ENCODE peak calls at places on chromosome 22, in four cellular contexts. K is CD8-positive, alpha-beta T cell; H is NT2/D1; A is small intestine. P is an unnamed sample.

GRCh38 chr22:42388130-42388797 is 43.9 kb downstream of the NFAM1 start:
- DNase-seq in K (no peak), H (no peak), A (peak; percentile 16), P (no peak)

GRCh38 chr22:43209971-43210370 is 23.0 kb upstream of the TTLL12 start:
- DNase-seq in A (no peak), H (no peak), K (no peak), P (no peak)

GRCh38 chr22:31290494-31291402 is 1.5 kb downstream of the PIK3IP1 start:
- DNase-seq in A (peak; percentile 98), K (peak; percentile 95), H (no peak), P (peak; percentile 97)

GRCh38 chr22:41998361-41999261 is at the start of gene WBP2NL:
- DNase-seq in K (peak; percentile 81), H (peak; percentile 42), A (peak; percentile 91), P (peak; percentile 88)

GRCh38 chr22:41943661-41944209 is 3.2 kb downstream of the CENPM start:
- DNase-seq in K (no peak), H (no peak), A (peak; percentile 62), P (no peak)

GRCh38 chr22:22884888-22885840 is 2.5 kb upstream of the IGLL5 start:
- DNase-seq in A (no peak), K (no peak), H (no peak), P (no peak)

GRCh38 chr22:24937114-24937513 is 9.4 kb downstream of the LHFPL7 start:
- DNase-seq in A (peak; percentile 47), H (no peak), K (no peak), P (no peak)

GRCh38 chr22:23075525-23076216 is 5.4 kb downstream of the GNAZ start:
- DNase-seq in A (peak; percentile 86), K (no peak), H (no peak), P (no peak)

GRCh38 chr22:50218996-50219727 is 18.4 kb downstream of the SELENOO start:
- DNase-seq in A (peak; percentile 90), K (no peak), H (no peak), P (no peak)

GRCh38 chr22:35039625-35040024 is 26.3 kb upstream of the ISX start:
- DNase-seq in H (no peak), K (no peak), A (no peak), P (no peak)

GRCh38 chr22:23014250-23014649 is 56.1 kb upstream of the GNAZ start:
- DNase-seq in K (no peak), H (no peak), A (no peak), P (no peak)

GRCh38 chr22:24471570-24471969 is 23.6 kb upstream of the UPB1 start:
- DNase-seq in H (no peak), A (no peak), K (no peak), P (no peak)

GRCh38 chr22:42664976-42665831 is 16.0 kb upstream of the CYB5R3 start:
- DNase-seq in H (no peak), A (no peak), K (no peak), P (no peak)

GRCh38 chr22:42511401-42511891 is 8.2 kb downstream of the RRP7A start:
- DNase-seq in K (no peak), H (no peak), A (peak; percentile 68), P (no peak)

GRCh38 chr22:17911887-17912286 is 112.5 kb downstream of the MICAL3 start:
- DNase-seq in H (no peak), A (no peak), K (no peak), P (no peak)

GRCh38 chr22:35299217-35299716 is 427 bp upstream of the TOM1 start:
- DNase-seq in A (no peak), H (no peak), K (no peak), P (no peak)

DNA sequence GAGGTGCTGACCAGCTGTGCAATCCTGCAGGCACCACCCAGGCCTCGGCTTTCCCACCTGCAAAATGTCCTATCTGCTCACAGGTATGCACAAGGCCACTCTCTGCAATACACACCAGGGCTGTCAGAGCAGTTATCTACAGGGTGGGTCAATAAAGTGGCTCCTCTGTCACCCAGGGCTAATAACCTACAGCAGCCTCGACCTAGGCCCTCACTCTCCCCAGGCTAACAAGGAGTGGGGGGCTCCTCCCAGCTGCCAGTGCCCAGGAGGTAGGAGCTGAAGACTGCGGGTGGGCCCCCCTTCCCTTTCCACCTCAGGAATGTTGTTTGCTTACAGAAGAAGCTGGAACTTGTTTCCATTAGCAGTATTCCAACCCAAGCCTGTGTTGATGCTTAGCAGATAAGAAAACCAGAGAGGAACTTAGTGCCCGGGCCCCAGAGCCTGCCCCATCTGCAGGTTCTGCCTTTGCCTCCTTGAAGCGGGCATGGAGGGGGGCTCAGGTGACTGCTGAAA is 26.8 kb downstream of the MYH9 start:
- DNase-seq in H (no peak), K (no peak), A (peak; percentile 63), P (no peak)
- H3K4me1 ChIP-seq in H (peaks cover 31% of the 10 kb centered on the region), K (peaks cover 97% of the 10 kb centered on the region), A (peaks cover 39% of the 10 kb centered on the region), P (peaks cover 98% of the 10 kb centered on the region)

DNA sequence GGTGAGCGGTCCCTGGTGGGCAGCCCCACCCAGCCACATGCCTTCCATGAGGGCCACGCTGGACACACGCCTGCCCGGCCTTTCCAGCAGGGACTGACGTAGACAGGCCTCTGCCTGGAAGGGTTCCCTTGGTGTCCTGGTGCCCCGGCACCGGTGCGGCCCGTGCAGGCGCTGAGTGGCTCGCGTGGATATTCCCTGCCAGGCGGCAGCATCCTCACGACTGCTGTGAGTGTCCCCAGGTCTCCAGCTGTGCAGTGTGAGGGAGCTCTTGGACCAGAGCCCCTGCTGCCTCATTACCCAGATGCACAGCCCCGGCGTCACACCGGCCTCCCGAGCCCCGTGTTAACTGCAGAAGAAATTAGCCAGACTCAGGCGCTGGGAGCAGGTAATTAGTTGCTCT is 1196.4 kb downstream of the BRD1 start:
- DNase-seq in A (no peak), K (no peak), H (no peak), P (no peak)
- H3K4me3 ChIP-seq in A (no peak overlapping the region), K (no peak overlapping the region), H (no peak overlapping the region), P (no peak overlapping the region)

DNA sequence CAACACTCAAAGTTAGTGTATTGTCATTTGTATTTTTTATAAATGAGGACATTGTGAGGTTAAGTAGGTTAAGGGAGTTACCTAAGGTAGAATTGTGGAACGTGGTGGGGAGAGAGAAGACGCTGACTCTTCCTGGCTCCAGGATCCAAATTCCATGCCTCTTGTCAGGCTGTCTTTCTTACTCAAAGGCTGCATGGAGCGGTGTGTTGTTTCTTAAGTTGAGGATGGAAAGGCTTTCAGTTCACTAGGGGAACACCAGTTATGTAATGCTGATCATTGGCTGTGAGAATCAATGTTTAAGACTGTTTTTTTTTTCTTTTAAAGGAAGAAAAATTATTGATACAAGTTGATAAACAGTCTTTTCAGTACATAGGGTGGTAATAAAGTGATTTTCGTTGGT is 2.9 kb downstream of the UBE2L3 start:
- DNase-seq in A (no peak), K (no peak), H (no peak), P (no peak)
- H3K4me1 ChIP-seq in A (peaks cover 8% of the 10 kb centered on the region), K (peaks cover 61% of the 10 kb centered on the region), H (peaks cover 16% of the 10 kb centered on the region), P (peaks cover 63% of the 10 kb centered on the region)

DNA sequence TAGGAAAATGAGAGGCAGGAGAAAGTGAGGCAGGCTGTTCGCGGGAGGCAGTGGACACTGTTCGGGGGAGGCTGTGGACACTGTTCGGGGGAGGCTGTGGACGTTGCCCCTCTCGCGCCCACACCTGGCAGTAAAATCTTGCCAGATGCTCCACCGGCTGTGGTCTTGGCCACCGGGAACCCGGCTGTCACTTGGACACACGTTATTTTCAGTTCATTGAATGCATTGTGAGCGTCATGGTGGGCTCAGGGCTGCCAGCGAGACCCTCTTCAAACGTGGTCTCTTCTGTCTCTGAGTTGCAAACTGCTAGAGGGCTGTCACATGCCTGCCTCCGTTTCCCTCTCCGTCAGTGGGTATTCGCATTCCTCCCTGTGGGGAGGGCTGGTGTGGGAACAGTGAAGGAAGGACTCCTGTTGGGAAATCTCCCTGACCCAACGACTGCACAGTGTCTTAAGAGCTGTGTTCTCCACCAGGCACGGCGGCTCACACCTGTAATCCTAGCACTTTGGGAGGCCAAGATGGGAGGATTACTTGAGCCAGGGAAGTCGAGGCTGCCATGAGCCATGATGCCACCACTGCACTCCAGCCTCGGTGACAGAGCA is 1.4 kb downstream of the PRR5 start:
- DNase-seq in H (no peak), A (peak; percentile 20), K (no peak), P (no peak)
- H3K4me3 ChIP-seq in H (peak overlapping the region; percentile 65), A (peak overlapping the region; percentile 59), K (peak overlapping the region; percentile 76), P (peak overlapping the region; percentile 53)

GRCh38 chr22:37244922-37245722 is 1.1 kb upstream of the RAC2 start:
- DNase-seq in A (no peak), H (no peak), K (no peak), P (no peak)
- H3K4me1 ChIP-seq in A (no peaks in the 10 kb centered on the region), H (peaks cover 24% of the 10 kb centered on the region), K (peaks cover 37% of the 10 kb centered on the region), P (peaks cover 40% of the 10 kb centered on the region)

GRCh38 chr22:37796079-37796478 is 11.7 kb upstream of the GCAT start:
- DNase-seq in H (no peak), K (no peak), A (peak; percentile 68), P (no peak)

GRCh38 chr22:37801946-37802309 is 5.8 kb upstream of the GCAT start:
- DNase-seq in A (peak; percentile 59), K (no peak), H (no peak), P (no peak)

GRCh38 chr22:37802310-37803194 is 5.2 kb upstream of the GCAT start:
- DNase-seq in A (peak; percentile 57), H (no peak), K (no peak), P (no peak)

GRCh38 chr22:37794376-37794775 is 13.4 kb upstream of the GCAT start:
- DNase-seq in H (no peak), K (no peak), A (no peak), P (no peak)

GRCh38 chr22:37797874-37798500 is 9.7 kb upstream of the GCAT start:
- DNase-seq in K (no peak), H (no peak), A (no peak), P (no peak)
- H3K4me3 ChIP-seq in K (no peak overlapping the region), H (no peak overlapping the region), A (no peak overlapping the region), P (no peak overlapping the region)

GRCh38 chr22:36727110-36727509 is 23.6 kb upstream of the CACNG2 start:
- DNase-seq in A (no peak), K (no peak), H (no peak), P (no peak)
- H3K4me1 ChIP-seq in A (no peaks in the 10 kb centered on the region), K (no peaks in the 10 kb centered on the region), H (peaks cover 5% of the 10 kb centered on the region), P (no peaks in the 10 kb centered on the region)